ENCODE peak calls at places on chromosome 4, in six cellular contexts. R is suprapubic skin, D is body of pancreas, O is endothelial cell of umbilical vein, F is HCT116, N is uterus. K is an unnamed sample.

GRCh38 chr4:95362906-95363578 is 185.7 kb downstream of the UNC5C start:
- DNase-seq in R (no peak), D (no peak), O (peak; percentile 54), F (peak; percentile 32), N (peak; percentile 32), K (peak; percentile 10)

GRCh38 chr4:17060230-17060629 is 161.8 kb upstream of the LDB2 start:
- DNase-seq in R (no peak), D (no peak), O (no peak), F (no peak), N (no peak), K (no peak)

GRCh38 chr4:44446801-44447562 is 1.6 kb downstream of the KCTD8 start:
- DNase-seq in R (no peak), D (peak; percentile 16), O (no peak), F (no peak), N (no peak), K (peak; percentile 40)

GRCh38 chr4:175413561-175413960 is 398.5 kb downstream of the GPM6A start:
- DNase-seq in R (no peak), D (no peak), O (no peak), F (no peak), N (no peak), K (no peak)

GRCh38 chr4:8759987-8760386 is 111.7 kb downstream of the HMX1 start:
- DNase-seq in R (peak; percentile 13), D (no peak), O (no peak), F (no peak), N (no peak), K (no peak)

GRCh38 chr4:40256329-40256728 is 59.5 kb downstream of the RHOH start:
- DNase-seq in R (no peak), D (no peak), O (no peak), F (no peak), N (no peak), K (no peak)

GRCh38 chr4:94848326-94848725 is 90.6 kb downstream of the BMPR1B start:
- DNase-seq in R (no peak), D (no peak), O (no peak), F (no peak), N (no peak), K (no peak)

GRCh38 chr4:185911556-185912064 is 99.6 kb upstream of the SORBS2 start:
- DNase-seq in R (no peak), D (no peak), O (peak; percentile 43), F (no peak), N (no peak), K (no peak)

GRCh38 chr4:173013232-173013932 is 155.2 kb upstream of the GALNT7 start:
- DNase-seq in R (no peak), D (peak; percentile 46), O (peak; percentile 68), F (no peak), N (no peak), K (peak; percentile 43)

GRCh38 chr4:156228706-156229105 is 275.0 kb upstream of the CTSO start:
- DNase-seq in R (no peak), D (no peak), O (no peak), F (no peak), N (no peak), K (no peak)

GRCh38 chr4:122652379-122652778 is 31.5 kb upstream of the IL21 start:
- DNase-seq in R (no peak), D (peak; percentile 19), O (peak; percentile 63), F (peak; percentile 60), N (no peak), K (peak; percentile 69)

GRCh38 chr4:153143527-153144348 is 60.5 kb upstream of the TRIM2 start:
- DNase-seq in R (no peak), D (peak; percentile 52), O (peak; percentile 54), F (peak; percentile 51), N (no peak), K (peak; percentile 13)

GRCh38 chr4:57777871-57778270 is 667.7 kb upstream of the IGFBP7 start:
- DNase-seq in R (no peak), D (no peak), O (no peak), F (no peak), N (no peak), K (no peak)

GRCh38 chr4:123127218-123127617 is 204.8 kb upstream of the NUDT6 start:
- DNase-seq in R (no peak), D (no peak), O (peak; percentile 67), F (no peak), N (no peak), K (no peak)

GRCh38 chr4:111274060-111274459 is 651.2 kb upstream of the PITX2 start:
- DNase-seq in R (no peak), D (no peak), O (no peak), F (no peak), N (no peak), K (no peak)

GRCh38 chr4:100591156-100591876 is 73.5 kb upstream of the EMCN start:
- DNase-seq in R (no peak), D (peak; percentile 87), O (peak; percentile 47), F (no peak), N (no peak), K (peak; percentile 80)

GRCh38 chr4:98166025-98166730 is 22.9 kb upstream of the STPG2 start:
- DNase-seq in R (no peak), D (peak; percentile 88), O (no peak), F (peak; percentile 41), N (no peak), K (peak; percentile 79)

GRCh38 chr4:3675251-3676115 is 90.7 kb upstream of the ADRA2C start:
- DNase-seq in R (peak; percentile 49), D (peak; percentile 4), O (no peak), F (peak; percentile 32), N (no peak), K (no peak)

GRCh38 chr4:90990298-90990697 is 863.1 kb downstream of the CCSER1 start:
- DNase-seq in R (no peak), D (no peak), O (no peak), F (no peak), N (no peak), K (no peak)

GRCh38 chr4:16439003-16439402 is 212.7 kb upstream of the TAPT1 start:
- DNase-seq in R (no peak), D (no peak), O (no peak), F (no peak), N (no peak), K (no peak)

GRCh38 chr4:71460368-71460767 is 121.5 kb downstream of the SLC4A4 start:
- DNase-seq in R (no peak), D (no peak), O (no peak), F (no peak), N (no peak), K (no peak)

GRCh38 chr4:188437535-188437934 is 298.3 kb downstream of the TRIML1 start:
- DNase-seq in R (no peak), D (no peak), O (no peak), F (no peak), N (no peak), K (no peak)

GRCh38 chr4:47031011-47031678 is at the start of gene GABRB1:
- DNase-seq in R (no peak), D (peak; percentile 71), O (peak; percentile 62), F (no peak), N (peak; percentile 45), K (peak; percentile 66)

GRCh38 chr4:132498215-132498614 is 650.9 kb upstream of the PCDH10 start:
- DNase-seq in R (no peak), D (no peak), O (no peak), F (no peak), N (no peak), K (no peak)

GRCh38 chr4:19329077-19329476 is 922.6 kb upstream of the SLIT2 start:
- DNase-seq in R (no peak), D (no peak), O (no peak), F (no peak), N (no peak), K (no peak)

GRCh38 chr4:169282429-169283113 is 11.8 kb upstream of the SH3RF1 start:
- DNase-seq in R (no peak), D (no peak), O (no peak), F (no peak), N (no peak), K (no peak)

DNA sequence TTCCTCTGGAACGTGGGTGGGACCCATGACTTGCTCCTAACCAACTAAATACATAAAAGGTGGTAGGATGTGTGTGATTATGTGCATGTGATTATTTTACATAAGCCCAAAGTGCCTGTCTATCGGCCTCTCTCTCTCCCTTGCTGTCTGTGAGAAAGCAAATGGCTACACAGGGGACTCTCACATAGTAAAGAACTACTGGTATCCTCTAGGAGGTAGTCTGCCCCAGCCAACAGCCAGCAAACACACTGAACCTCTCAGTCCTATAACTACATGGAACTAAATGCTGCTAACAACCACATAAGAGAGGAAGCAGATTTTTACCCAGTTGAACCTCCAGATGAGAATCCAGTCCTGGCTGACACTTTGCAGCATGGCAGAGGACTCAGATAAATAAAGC is 1249.4 kb downstream of the ADGRL3 start:
- DNase-seq in R (no peak), D (no peak), O (no peak), F (no peak), N (no peak), K (no peak)
- TF ChIP-seq POLR2A in R (no peak), D (no peak), O (no peak), F (no peak), N (no peak), K (no peak)

DNA sequence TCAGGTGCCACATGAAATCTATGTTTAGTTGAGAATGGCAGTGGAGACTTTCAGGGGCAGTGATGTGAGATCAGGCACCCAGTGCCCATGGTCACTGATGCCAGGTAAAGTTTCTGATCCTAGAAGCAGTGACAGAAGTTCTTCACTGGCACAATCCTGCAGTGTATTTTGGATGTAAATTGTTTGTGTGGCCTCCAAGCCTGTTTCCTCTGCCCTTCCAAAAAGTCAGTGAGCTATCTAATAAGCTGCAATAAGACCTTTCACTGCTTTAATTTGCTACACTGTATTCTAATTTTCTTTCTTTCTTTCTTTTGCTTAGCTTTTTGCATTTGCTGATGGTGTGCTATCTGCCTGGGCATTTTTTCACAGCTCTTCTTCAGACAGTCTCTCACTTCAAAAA is 1348.6 kb downstream of the ADGRL3 start:
- DNase-seq in R (no peak), D (no peak), O (no peak), F (no peak), N (no peak), K (no peak)
- H3K27ac ChIP-seq in R (no peak overlapping the region), D (no peak overlapping the region), O (no peak overlapping the region), F (no peak overlapping the region), N (no peak overlapping the region), K (no peak overlapping the region)

GRCh38 chr4:139403457-139403856 is 50.5 kb upstream of the RAB33B start:
- DNase-seq in R (no peak), D (no peak), O (peak; percentile 41), F (no peak), N (no peak), K (no peak)

GRCh38 chr4:139401368-139401767 is 52.6 kb upstream of the RAB33B start:
- DNase-seq in R (no peak), D (no peak), O (no peak), F (no peak), N (no peak), K (no peak)
- TF ChIP-seq POLR2A in R (no peak), D (no peak), O (no peak), F (no peak), N (no peak), K (no peak)

DNA sequence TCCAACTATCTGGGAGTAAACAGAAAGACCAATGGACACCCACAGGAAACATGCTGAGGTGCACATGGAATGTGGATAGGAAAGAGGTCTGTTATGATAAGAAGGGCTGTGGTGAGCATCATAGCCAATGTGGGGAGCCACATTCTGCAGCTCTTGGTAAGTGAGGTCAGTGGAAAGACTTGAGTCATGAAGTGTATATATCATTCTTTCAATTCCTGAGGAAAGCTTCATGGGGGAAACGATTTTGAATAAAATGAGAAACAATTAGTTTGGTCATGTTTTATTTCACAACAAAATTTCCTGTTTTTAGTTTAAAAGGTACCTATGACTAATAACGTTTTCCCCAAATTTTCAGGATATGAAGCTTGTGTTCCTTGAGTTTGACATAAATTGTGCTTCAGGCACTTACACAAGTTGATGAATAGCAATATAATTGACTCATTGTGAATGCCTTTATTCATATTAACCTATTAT is 41.4 kb upstream of the RASSF6 start:
- DNase-seq in R (no peak), D (no peak), O (peak; percentile 96), F (no peak), N (no peak), K (no peak)
- H3K27ac ChIP-seq in R (no peak overlapping the region), D (no peak overlapping the region), O (peak overlapping the region; percentile 94), F (no peak overlapping the region), N (no peak overlapping the region), K (no peak overlapping the region)

K was measured in thyroid gland.